ENCODE peak calls at places on chromosomes 16 and 17, in ten cellular contexts. F is RWPE1, V is fibroblast of pulmonary artery, D is uterus, R is body of pancreas, J is WTC11, S is ovary, Q is A549, X is H1, Y is mucosa of descending colon. U is an unnamed sample.
A peak's percentile ranks its signal among the peaks of the same experiment; 100 is the strongest.

GRCh38 chr17:18859256-18859655 is 1.3 kb downstream of the PRPSAP2 start:
- DNase-seq in F (no peak), V (peak; percentile 75), D (no peak), R (no peak), J (no peak), S (no peak), Q (no peak), X (peak; percentile 32), Y (no peak), U (no peak)

GRCh38 chr17:42872251-42872965 is 21.4 kb downstream of the AOC3 start:
- DNase-seq in F (no peak), V (no peak), D (no peak), R (no peak), J (no peak), S (no peak), Q (no peak), X (no peak), Y (no peak), U (no peak)

GRCh38 chr16:84885024-84885910 is 65.5 kb downstream of the CRISPLD2 start:
- DNase-seq in F (no peak), V (peak; percentile 47), D (no peak), R (no peak), J (peak; percentile 21), S (no peak), Q (no peak), X (peak; percentile 58), Y (no peak), U (no peak)

GRCh38 chr16:11681977-11682654 is 13.9 kb downstream of the SNN start:
- DNase-seq in F (no peak), V (no peak), D (no peak), R (no peak), J (no peak), S (no peak), Q (no peak), X (no peak), Y (peak; percentile 64), U (no peak)

GRCh38 chr17:27602721-27603445 is 28.1 kb upstream of the LGALS9 start:
- DNase-seq in F (peak; percentile 81), V (peak; percentile 80), D (peak; percentile 78), R (peak; percentile 83), J (peak; percentile 92), S (peak; percentile 81), Q (peak; percentile 94), X (peak; percentile 93), Y (peak; percentile 83), U (peak; percentile 76)

GRCh38 chr16:20621406-20621805 is 45.2 kb upstream of the ACSM2B start:
- DNase-seq in F (no peak), V (no peak), D (no peak), R (no peak), J (no peak), S (no peak), Q (no peak), X (no peak), Y (no peak), U (no peak)

GRCh38 chr16:727291-727977 is 528 bp downstream of the HAGHL start:
- DNase-seq in F (no peak), V (no peak), D (no peak), R (no peak), J (no peak), S (no peak), Q (no peak), X (no peak), Y (no peak), U (no peak)

GRCh38 chr17:81871387-81872120 is 417 bp upstream of the ARHGDIA start:
- DNase-seq in F (peak; percentile 93), V (peak; percentile 90), D (peak; percentile 94), R (peak; percentile 95), J (peak; percentile 82), S (peak; percentile 94), Q (peak; percentile 96), X (peak; percentile 93), Y (peak; percentile 96), U (peak; percentile 86)

GRCh38 chr17:77160032-77160876 is 19.5 kb downstream of the SEC14L1 start:
- DNase-seq in F (no peak), V (no peak), D (no peak), R (no peak), J (no peak), S (no peak), Q (no peak), X (no peak), Y (no peak), U (no peak)

GRCh38 chr16:72210072-72210471 is 38.1 kb upstream of the PMFBP1 start:
- DNase-seq in F (no peak), V (no peak), D (no peak), R (no peak), J (no peak), S (no peak), Q (no peak), X (no peak), Y (no peak), U (no peak)

GRCh38 chr17:55527520-55528118 is 16.4 kb upstream of the SMIM36 start:
- DNase-seq in F (peak; percentile 24), V (peak; percentile 75), D (peak; percentile 37), R (no peak), J (peak; percentile 34), S (peak; percentile 66), Q (peak; percentile 50), X (peak; percentile 50), Y (no peak), U (no peak)

GRCh38 chr16:81866820-81867440 is 87.8 kb downstream of the PLCG2 start:
- DNase-seq in F (no peak), V (no peak), D (no peak), R (peak; percentile 15), J (no peak), S (peak; percentile 35), Q (no peak), X (no peak), Y (peak; percentile 38), U (no peak)
- TF ChIP-seq CTCF in F (no peak), V (no peak), D (no peak), R (no peak), J (no peak), S (no peak), Q (no peak), X (no peak), Y (no peak), U (no peak)

DNA sequence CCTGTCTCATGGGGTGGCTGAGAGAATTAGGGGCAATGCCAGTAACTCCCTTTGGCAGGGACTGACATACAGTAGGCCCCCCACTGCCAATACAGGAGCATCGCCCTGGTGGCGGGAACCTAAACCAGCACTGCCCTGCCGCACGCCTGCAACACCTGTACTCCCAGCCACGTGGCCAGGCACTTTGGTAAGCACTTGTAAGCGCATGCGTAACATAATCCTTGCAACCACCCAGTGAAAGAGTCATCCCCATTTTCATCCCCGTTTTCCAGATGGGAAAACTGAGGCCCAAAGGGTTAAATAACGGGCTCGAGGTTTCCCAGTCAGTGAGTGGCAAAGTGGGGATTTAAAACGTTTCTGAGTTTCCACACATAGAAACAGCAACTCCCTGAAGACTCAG is 17.5 kb downstream of the SCN4A start:
- DNase-seq in F (no peak), V (no peak), D (no peak), R (no peak), J (no peak), S (no peak), Q (no peak), X (no peak), Y (no peak), U (no peak)
- TF ChIP-seq CTCF in F (no peak), V (no peak), D (no peak), R (no peak), J (no peak), S (no peak), Q (no peak), X (no peak), Y (no peak), U (no peak)

GRCh38 chr16:16030449-16030848 is 81.0 kb downstream of the ABCC1 start:
- DNase-seq in F (no peak), V (no peak), D (no peak), R (no peak), J (no peak), S (no peak), Q (no peak), X (no peak), Y (no peak), U (no peak)

GRCh38 chr16:16031401-16031800 is 82.0 kb downstream of the ABCC1 start:
- DNase-seq in F (no peak), V (no peak), D (no peak), R (no peak), J (no peak), S (no peak), Q (no peak), X (no peak), Y (no peak), U (no peak)

GRCh38 chr16:16036359-16036792 is 87.0 kb downstream of the ABCC1 start:
- DNase-seq in F (no peak), V (no peak), D (no peak), R (no peak), J (no peak), S (no peak), Q (no peak), X (no peak), Y (no peak), U (no peak)

GRCh38 chr16:16032271-16032979 is 83.0 kb downstream of the ABCC1 start:
- DNase-seq in F (no peak), V (no peak), D (no peak), R (no peak), J (no peak), S (no peak), Q (no peak), X (no peak), Y (no peak), U (no peak)

GRCh38 chr16:16033208-16033717 is 83.8 kb downstream of the ABCC1 start:
- DNase-seq in F (no peak), V (no peak), D (no peak), R (no peak), J (no peak), S (no peak), Q (no peak), X (no peak), Y (no peak), U (no peak)
- TF ChIP-seq CTCF in F (no peak), V (no peak), D (no peak), R (no peak), J (no peak), S (no peak), Q (no peak), X (no peak), Y (no peak), U (no peak)

GRCh38 chr16:22141746-22142145 is 20.6 kb upstream of the SDR42E2 start:
- DNase-seq in F (peak; percentile 36), V (peak; percentile 15), D (no peak), R (no peak), J (peak; percentile 55), S (no peak), Q (peak; percentile 55), X (peak; percentile 59), Y (no peak), U (no peak)
- TF ChIP-seq CTCF in F (no peak), V (peak; percentile 55), D (no peak), R (no peak), J (peak; percentile 58), S (no peak), Q (peak; percentile 35), X (peak; percentile 65), Y (no peak), U (no peak)